ENCODE peak calls at places on chromosomes 11 and 22, in six cellular contexts. S is brain microvascular endothelial cell; P is adipocyte; W is CD4-positive, CD25-positive, alpha-beta regulatory T cell; J is BE2C; M is tibial nerve. L is an unnamed sample.

GRCh38 chr11:44311339-44312261 is 1.7 kb upstream of the ALX4 start:
- DNase-seq in S (no peak), P (no peak), W (no peak), J (no peak), M (no peak), L (no peak)

GRCh38 chr22:47064416-47064815 is 302.0 kb downstream of the TBC1D22A start:
- DNase-seq in S (no peak), P (no peak), W (no peak), J (no peak), M (no peak), L (no peak)

GRCh38 chr22:40436460-40437431 is 66.4 kb downstream of the SGSM3 start:
- DNase-seq in S (peak), P (peak), W (no peak), J (no peak), M (no peak), L (no peak)

GRCh38 chr11:47185305-47186075 is 744 bp downstream of the PACSIN3 start:
- DNase-seq in S (peak), P (peak), W (no peak), J (no peak), M (no peak), L (peak)

GRCh38 chr11:130555251-130555841 is 106.9 kb downstream of the ADAMTS15 start:
- DNase-seq in S (no peak), P (no peak), W (no peak), J (no peak), M (no peak), L (no peak)

GRCh38 chr11:79076526-79077115 is 364.2 kb downstream of the TENM4 start:
- DNase-seq in S (peak), P (peak), W (no peak), J (peak), M (peak), L (peak)

GRCh38 chr11:6258571-6258998 is 1.1 kb upstream of the CCKBR start:
- DNase-seq in S (no peak), P (peak), W (no peak), J (no peak), M (no peak), L (no peak)

GRCh38 chr22:39183991-39184585 is 31.6 kb upstream of the CBX7 start:
- DNase-seq in S (peak), P (no peak), W (no peak), J (peak), M (no peak), L (peak)

GRCh38 chr22:24441406-24442351 is 14.3 kb downstream of the ADORA2A start:
- DNase-seq in S (no peak), P (no peak), W (no peak), J (peak), M (no peak), L (no peak)

GRCh38 chr11:131668867-131669780 is 298.7 kb downstream of the NTM start:
- DNase-seq in S (peak), P (peak), W (no peak), J (peak), M (no peak), L (peak)

GRCh38 chr22:43562843-43563242 is 151.0 kb downstream of the MPPED1 start:
- DNase-seq in S (no peak), P (no peak), W (no peak), J (no peak), M (no peak), L (no peak)

GRCh38 chr22:25176175-25176574 is 23.5 kb upstream of the CRYBB3 start:
- DNase-seq in S (no peak), P (no peak), W (no peak), J (no peak), M (no peak), L (no peak)

GRCh38 chr11:119376197-119376847 is 5.2 kb downstream of the USP2 start:
- DNase-seq in S (no peak), P (no peak), W (no peak), J (peak), M (no peak), L (peak)

GRCh38 chr11:2351701-2352100 is 25.4 kb upstream of the CD81 start:
- DNase-seq in S (no peak), P (no peak), W (no peak), J (no peak), M (no peak), L (no peak)

GRCh38 chr11:43393765-43394355 is 35.1 kb downstream of the TTC17 start:
- DNase-seq in S (peak), P (no peak), W (no peak), J (peak), M (no peak), L (no peak)

GRCh38 chr22:44351685-44352377 is 39.1 kb upstream of the SHISAL1 start:
- DNase-seq in S (peak), P (peak), W (no peak), J (peak), M (no peak), L (peak)

GRCh38 chr11:61473370-61474025 is 35.1 kb upstream of the LRRC10B start:
- DNase-seq in S (no peak), P (peak), W (no peak), J (no peak), M (no peak), L (no peak)

GRCh38 chr22:41951898-41952474 is at the start of gene SMIM45:
- DNase-seq in S (no peak), P (no peak), W (no peak), J (peak), M (no peak), L (no peak)

GRCh38 chr11:23252426-23252825 is 392.2 kb upstream of the CCDC179 start:
- DNase-seq in S (no peak), P (no peak), W (no peak), J (no peak), M (no peak), L (no peak)

GRCh38 chr11:32365192-32365591 is 70.1 kb downstream of the WT1 start:
- DNase-seq in S (no peak), P (no peak), W (no peak), J (no peak), M (no peak), L (no peak)

GRCh38 chr11:27718346-27718852 is 18.1 kb upstream of the BDNF start:
- DNase-seq in S (peak), P (peak), W (no peak), J (peak), M (no peak), L (peak)

GRCh38 chr22:50326959-50327710 is at the start of gene DENND6B:
- DNase-seq in S (peak), P (peak), W (peak), J (peak), M (peak), L (peak)

GRCh38 chr11:64152841-64153691 is 12.8 kb downstream of the MACROD1 start:
- DNase-seq in S (peak), P (peak), W (peak), J (peak), M (peak), L (peak)

GRCh38 chr11:133892584-133893380 is 47.5 kb upstream of the SPATA19 start:
- DNase-seq in S (no peak), P (no peak), W (no peak), J (no peak), M (no peak), L (no peak)

GRCh38 chr11:86869966-86870570 is 69.7 kb downstream of the PRSS23 start:
- DNase-seq in S (peak), P (peak), W (no peak), J (peak), M (peak), L (peak)

GRCh38 chr22:36301384-36301828 is 48.5 kb downstream of the APOL1 start:
- DNase-seq in S (peak), P (peak), W (peak), J (peak), M (peak), L (peak)

GRCh38 chr11:64877390-64878222 is 815 bp downstream of the EHD1 start:
- DNase-seq in S (no peak), P (peak), W (no peak), J (no peak), M (no peak), L (no peak)

GRCh38 chr11:629237-629583 is 2.2 kb upstream of the SCT start:
- DNase-seq in S (no peak), P (no peak), W (no peak), J (no peak), M (no peak), L (peak)

GRCh38 chr11:69000831-69001245 is 12.2 kb downstream of the MRGPRF start:
- DNase-seq in S (peak), P (peak), W (no peak), J (no peak), M (peak), L (peak)

GRCh38 chr11:7457211-7457610 is 28.1 kb upstream of the OLFML1 start:
- DNase-seq in S (peak), P (peak), W (no peak), J (no peak), M (no peak), L (no peak)

GRCh38 chr11:107931206-107931605 is 3.0 kb downstream of the RAB39A start:
- DNase-seq in S (no peak), P (no peak), W (no peak), J (no peak), M (no peak), L (no peak)

GRCh38 chr22:41028841-41029240 is 63.6 kb upstream of the EP300 start:
- DNase-seq in S (peak), P (peak), W (no peak), J (no peak), M (no peak), L (no peak)

GRCh38 chr22:32836286-32836859 is 34.9 kb downstream of the TIMP3 start:
- DNase-seq in S (no peak), P (peak), W (no peak), J (no peak), M (no peak), L (peak)

GRCh38 chr22:17435375-17435774 is 66.1 kb downstream of the CECR2 start:
- DNase-seq in S (no peak), P (no peak), W (no peak), J (no peak), M (no peak), L (no peak)

GRCh38 chr22:48950151-48950915 is 877.3 kb downstream of the BRD1 start:
- DNase-seq in S (no peak), P (no peak), W (no peak), J (no peak), M (no peak), L (no peak)

GRCh38 chr11:24705474-24705873 is 208.6 kb downstream of the LUZP2 start:
- DNase-seq in S (no peak), P (no peak), W (no peak), J (no peak), M (no peak), L (peak)

GRCh38 chr11:24714601-24715000 is 217.7 kb downstream of the LUZP2 start:
- DNase-seq in S (no peak), P (no peak), W (no peak), J (no peak), M (no peak), L (no peak)

GRCh38 chr11:24704716-24705115 is 207.9 kb downstream of the LUZP2 start:
- DNase-seq in S (no peak), P (no peak), W (no peak), J (no peak), M (no peak), L (no peak)

GRCh38 chr11:24709928-24710565 is 213.2 kb downstream of the LUZP2 start:
- DNase-seq in S (no peak), P (no peak), W (no peak), J (no peak), M (no peak), L (no peak)
- H3K4me3 ChIP-seq in S (no peak), P (no peak), W (no peak), J (no peak), M (no peak), L (no peak)

GRCh38 chr11:57301711-57302423 is 22.9 kb downstream of the TNKS1BP1 start:
- DNase-seq in S (no peak), P (no peak), W (no peak), J (no peak), M (no peak), L (no peak)

GRCh38 chr11:57294225-57295131 is 30.3 kb downstream of the TNKS1BP1 start:
- DNase-seq in S (no peak), P (peak), W (no peak), J (no peak), M (no peak), L (peak)

GRCh38 chr11:57299150-57299737 is 25.5 kb downstream of the TNKS1BP1 start:
- DNase-seq in S (no peak), P (no peak), W (no peak), J (no peak), M (no peak), L (no peak)

GRCh38 chr11:57300785-57301184 is 24.0 kb downstream of the TNKS1BP1 start:
- DNase-seq in S (no peak), P (no peak), W (no peak), J (no peak), M (no peak), L (no peak)

GRCh38 chr11:57297221-57297620 is 27.5 kb downstream of the TNKS1BP1 start:
- DNase-seq in S (no peak), P (no peak), W (no peak), J (no peak), M (no peak), L (no peak)
- H3K4me3 ChIP-seq in S (no peak), P (no peak), W (no peak), J (no peak), M (no peak), L (no peak)

GRCh38 chr11:113349528-113349927 is 35.1 kb downstream of the TTC12 start:
- DNase-seq in S (no peak), P (no peak), W (no peak), J (no peak), M (no peak), L (no peak)
- H3K4me3 ChIP-seq in S (no peak), P (no peak), W (no peak), J (no peak), M (no peak), L (no peak)

DNA sequence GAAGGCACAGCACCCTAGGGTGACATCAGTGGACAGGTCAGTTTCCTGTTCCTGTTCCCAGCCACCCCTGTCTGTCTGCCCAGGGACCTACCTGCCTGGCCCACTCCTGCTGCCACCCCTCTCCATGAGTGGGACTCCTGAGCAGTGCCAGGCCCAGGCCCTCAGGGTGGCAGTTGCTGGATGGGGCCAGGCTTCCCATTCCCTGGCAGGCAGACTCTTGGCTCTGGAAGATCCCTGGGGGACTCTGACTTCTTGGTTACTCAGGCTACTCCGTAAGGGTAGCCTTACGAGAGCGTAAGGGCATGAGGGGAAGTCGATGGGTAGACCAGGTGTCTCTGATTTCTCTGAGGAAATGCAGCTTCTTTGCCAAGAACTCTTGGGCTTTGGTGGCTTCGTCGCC is 2.7 kb downstream of the TAGLN start:
- DNase-seq in S (no peak), P (no peak), W (no peak), J (no peak), M (no peak), L (no peak)
- H3K4me3 ChIP-seq in S (peak), P (peak), W (no peak), J (no peak), M (peak), L (no peak)

GRCh38 chr11:117796456-117797428 is at the start of gene DSCAML1:
- DNase-seq in S (no peak), P (no peak), W (no peak), J (peak), M (no peak), L (no peak)
- H3K4me3 ChIP-seq in S (no peak), P (peak), W (no peak), J (peak), M (no peak), L (no peak)

DNA sequence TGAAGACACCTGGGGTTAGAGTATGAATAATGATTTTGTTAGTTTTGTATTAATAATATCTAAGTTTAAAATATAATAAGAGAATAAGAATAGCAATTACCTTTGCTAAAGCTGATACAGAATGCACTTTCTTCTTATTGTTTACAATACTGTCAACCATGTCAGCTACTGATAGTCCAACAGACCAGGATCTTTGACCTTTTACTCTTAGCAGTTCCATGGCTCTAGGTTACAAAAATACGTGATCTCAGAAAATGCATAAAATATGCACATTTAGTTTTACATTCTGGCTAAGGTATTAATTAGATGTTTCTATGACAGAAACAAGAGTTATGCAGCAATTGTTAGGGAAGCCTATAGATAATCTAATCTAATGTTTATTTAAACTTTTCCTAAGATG is 7.5 kb upstream of the TSG101 start:
- DNase-seq in S (no peak), P (no peak), W (no peak), J (no peak), M (no peak), L (no peak)
- H3K4me3 ChIP-seq in S (no peak), P (no peak), W (no peak), J (no peak), M (no peak), L (no peak)